ENCODE peak calls at places on chromosomes 5 and 9, in four cellular contexts. J is endothelial cell of umbilical vein, H is HCT116, D is H9. W is an unnamed sample. For H4K20me1, the result is how much of the 10 kb centered on the place peaks cover.

GRCh38 chr9:35508069-35508468 is 18.2 kb downstream of the RUSC2 start:
- DNase-seq in J (no peak), D (no peak), H (no peak), W (no peak)

GRCh38 chr5:105639511-105639910 is 2031.2 kb downstream of the EFNA5 start:
- DNase-seq in J (no peak), H (no peak), D (peak), W (no peak)

GRCh38 chr5:102511666-102512065 is 12.9 kb upstream of the SLCO6A1 start:
- DNase-seq in H (no peak), D (no peak), J (peak), W (no peak)

GRCh38 chr9:68802525-68803015 is 97.5 kb downstream of the PIP5K1B start:
- DNase-seq in J (no peak), D (no peak), H (no peak), W (no peak)

GRCh38 chr5:62582198-62582597 is 3.6 kb downstream of the LRRC70 start:
- DNase-seq in D (no peak), H (no peak), J (peak), W (no peak)

GRCh38 chr9:109574061-109574882 is 76.2 kb upstream of the PTPN3 start:
- DNase-seq in H (peak), D (no peak), J (peak), W (peak)

GRCh38 chr5:111587728-111588127 is 75.4 kb upstream of the STARD4 start:
- DNase-seq in J (no peak), D (no peak), H (no peak), W (no peak)

GRCh38 chr9:752201-752600 is 89.3 kb upstream of the DMRT1 start:
- DNase-seq in H (no peak), J (peak), D (no peak), W (no peak)

GRCh38 chr5:147560982-147561381 is 51.1 kb upstream of the DPYSL3 start:
- DNase-seq in J (no peak), H (no peak), D (peak), W (peak)

GRCh38 chr5:164353155-164353554 is 847.7 kb downstream of the MAT2B start:
- DNase-seq in J (no peak), D (no peak), H (no peak), W (no peak)

GRCh38 chr9:104808030-104808614 is 44.2 kb downstream of the NIPSNAP3B start:
- DNase-seq in H (no peak), D (peak), J (peak), W (peak)

GRCh38 chr9:132729235-132729890 is 59.1 kb downstream of the GTF3C4 start:
- DNase-seq in H (no peak), D (no peak), J (no peak), W (no peak)

GRCh38 chr5:50881407-50881806 is 215.0 kb downstream of the PARP8 start:
- DNase-seq in J (no peak), D (no peak), H (no peak), W (no peak)

GRCh38 chr9:134053401-134053871 is 14.4 kb downstream of the BRD3 start:
- DNase-seq in J (no peak), H (no peak), D (no peak), W (no peak)

GRCh38 chr9:32424616-32425015 is 40.2 kb downstream of the ACO1 start:
- DNase-seq in J (peak), H (no peak), D (no peak), W (no peak)

GRCh38 chr9:805151-805550 is 36.3 kb upstream of the DMRT1 start:
- DNase-seq in H (no peak), D (no peak), J (no peak), W (no peak)

GRCh38 chr5:67235399-67236110 is 39.0 kb upstream of the CD180 start:
- DNase-seq in D (no peak), H (no peak), J (no peak), W (no peak)

GRCh38 chr5:35618791-35619190 is 1.1 kb downstream of the SPEF2 start:
- DNase-seq in J (no peak), H (no peak), D (no peak), W (no peak)

GRCh38 chr5:54175-54730 is 37.7 kb upstream of the PLEKHG4B start:
- DNase-seq in H (no peak), D (no peak), J (no peak), W (no peak)

GRCh38 chr9:129459550-129460322 is 161.2 kb downstream of the C9orf50 start:
- DNase-seq in H (no peak), J (no peak), D (no peak), W (no peak)

GRCh38 chr5:35741126-35741711 is 115.5 kb upstream of the IL7R start:
- DNase-seq in D (no peak), H (no peak), J (no peak), W (no peak)

GRCh38 chr5:94802450-94802849 is 184.0 kb downstream of the SLF1 start:
- DNase-seq in D (no peak), J (no peak), H (no peak), W (peak)

DNA sequence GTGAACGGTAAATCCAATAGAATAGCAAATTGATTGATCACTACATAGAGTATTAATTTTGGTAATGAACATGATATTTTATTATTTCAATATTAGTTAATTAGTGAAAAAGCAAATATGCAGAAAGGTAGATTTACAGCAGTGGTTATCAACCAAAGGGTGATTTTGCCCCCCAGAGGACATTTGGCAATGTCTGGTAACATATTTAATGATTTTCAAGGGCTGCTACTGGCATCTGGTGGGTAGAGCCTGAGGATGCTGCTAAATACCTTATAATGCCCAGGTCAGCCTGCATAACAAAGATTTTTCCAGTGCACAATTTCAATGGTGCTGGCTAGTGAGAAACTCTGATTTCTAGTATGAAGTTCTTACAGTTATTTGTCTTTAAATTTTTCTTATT is 1313.7 kb downstream of the PTPRD start:
- DNase-seq in J (no peak), H (no peak), D (no peak), W (peak)
- H4K20me1 ChIP-seq in J (under half), H (under half), D (under half), W (under half)

DNA sequence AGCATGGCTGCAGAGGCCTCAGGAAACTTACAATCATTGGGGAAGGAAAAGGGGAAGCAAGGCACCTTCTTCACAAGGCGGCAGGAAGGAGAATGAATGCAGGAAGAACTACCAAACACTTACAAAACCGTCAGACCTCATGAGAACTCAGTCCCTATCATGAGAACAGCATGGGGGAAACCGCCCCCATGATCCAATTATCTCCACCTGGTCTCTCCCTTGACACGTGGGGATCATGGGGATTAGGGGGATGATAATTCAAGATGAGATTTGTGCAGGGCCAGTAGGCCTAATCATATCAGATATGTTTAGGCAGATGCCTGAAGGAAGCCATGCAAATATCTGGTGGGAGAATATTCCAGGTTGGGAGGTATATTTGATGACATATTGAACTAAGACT is 1176.4 kb upstream of the CDH18 start:
- DNase-seq in D (no peak), H (no peak), J (no peak), W (no peak)
- H2AFZ ChIP-seq in D (no peak), H (no peak), J (no peak), W (no peak)

GRCh38 chr5:151079838-151080619 is 805 bp downstream of the TNIP1 start:
- DNase-seq in D (no peak), J (peak), H (no peak), W (no peak)
- H4K20me1 ChIP-seq in D (under half), J (under half), H (under half), W (under half)

GRCh38 chr9:127724012-127724411 is 8.1 kb downstream of the TTC16 start:
- DNase-seq in D (no peak), H (no peak), J (no peak), W (no peak)
- H2AFZ ChIP-seq in D (no peak), H (no peak), J (no peak), W (peak)

GRCh38 chr5:73322453-73323076 is 126.0 kb downstream of the FOXD1 start:
- DNase-seq in D (no peak), J (no peak), H (no peak), W (no peak)
- H4K20me1 ChIP-seq in D (under half), J (under half), H (under half), W (under half)

GRCh38 chr9:126456802-126457547 is 130.3 kb downstream of the MVB12B start:
- DNase-seq in J (no peak), D (peak), H (no peak), W (no peak)
- H2AFZ ChIP-seq in J (no peak), D (no peak), H (no peak), W (no peak)

GRCh38 chr9:136016882-136017812 is 56.0 kb upstream of the UBAC1 start:
- DNase-seq in D (peak), J (no peak), H (no peak), W (no peak)
- H4K20me1 ChIP-seq in D (under half), J (under half), H (under half), W (under half)

DNA sequence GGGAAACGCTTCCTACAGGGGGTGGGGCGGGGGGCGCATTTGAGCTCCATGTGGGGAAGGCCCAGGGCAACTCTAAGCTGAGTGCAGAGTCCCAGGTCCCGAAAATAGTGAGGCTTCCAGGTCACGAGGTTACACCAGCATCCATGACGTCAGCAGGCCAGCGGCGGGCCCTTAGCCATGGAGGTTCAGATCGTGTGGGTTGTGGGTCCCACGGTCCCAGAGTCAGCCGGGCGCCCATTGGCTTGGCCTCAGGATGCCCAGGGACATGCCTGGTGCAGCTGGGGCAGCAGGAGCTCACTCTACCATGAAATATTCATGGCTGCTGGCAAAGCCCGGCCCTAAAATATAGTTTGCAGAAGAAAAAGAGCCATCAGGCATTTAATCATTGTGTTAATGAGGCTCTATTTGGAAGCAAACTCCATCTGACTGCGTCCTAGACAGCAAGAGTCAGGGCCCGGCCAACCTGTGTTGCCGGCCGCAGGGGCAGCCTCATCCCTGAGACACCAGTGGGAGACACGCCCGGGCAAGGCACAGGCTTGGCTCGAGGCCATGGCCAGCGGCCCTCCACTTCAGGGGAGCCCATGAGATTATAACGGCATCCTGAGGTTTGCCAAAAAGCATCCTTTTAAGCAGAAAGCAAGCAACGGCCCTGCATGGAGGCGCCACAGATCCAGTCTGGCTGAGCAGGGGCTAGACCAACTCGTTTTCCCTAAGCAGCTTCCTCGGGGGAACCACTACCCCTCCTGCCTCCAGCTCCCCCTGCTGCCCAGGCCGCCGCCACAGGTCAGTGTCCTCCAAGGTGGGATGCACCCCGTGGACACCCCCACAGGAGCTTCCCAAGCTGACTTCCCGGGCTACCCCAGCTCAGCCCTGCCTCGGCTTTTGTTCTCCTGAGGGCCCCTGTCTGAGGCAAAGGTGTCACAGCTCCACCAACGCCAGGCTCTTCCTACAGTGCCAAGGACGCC is 108.9 kb upstream of the PPP1R26 start:
- DNase-seq in D (peak), H (no peak), J (no peak), W (no peak)
- H2AFZ ChIP-seq in D (no peak), H (no peak), J (no peak), W (no peak)